ENCODE peak calls at places on chromosome 3, in six cellular contexts. W is A549, G is progenitor cell of endocrine pancreas, N is B cell, K is cardiac muscle cell, E is heart left ventricle. U is an unnamed sample.

GRCh38 chr3:188037116-188037718 is 116.7 kb upstream of the LPP start:
- DNase-seq in E (peak), W (peak), K (peak), N (no peak), G (no peak), U (no peak)

GRCh38 chr3:37700849-37701248 is 160.8 kb upstream of the CTDSPL start:
- DNase-seq in G (no peak), N (no peak), K (peak), W (no peak), E (no peak), U (no peak)

GRCh38 chr3:173397161-173398110 is at the start of gene NLGN1:
- DNase-seq in E (peak), W (no peak), K (peak), G (peak), N (peak), U (peak)

GRCh38 chr3:108182339-108182738 is 39.9 kb downstream of the IFT57 start:
- DNase-seq in E (no peak), G (no peak), W (no peak), K (no peak), N (no peak), U (no peak)

GRCh38 chr3:53320697-53321096 is 26.6 kb downstream of the DCP1A start:
- DNase-seq in K (no peak), N (no peak), W (no peak), G (no peak), E (peak), U (no peak)

GRCh38 chr3:37125195-37125594 is 49.2 kb downstream of the LRRFIP2 start:
- DNase-seq in N (no peak), E (no peak), K (no peak), G (no peak), W (no peak), U (no peak)

GRCh38 chr3:178001670-178002101 is 534.5 kb upstream of the KCNMB2 start:
- DNase-seq in N (no peak), G (no peak), W (no peak), K (no peak), E (no peak), U (no peak)

GRCh38 chr3:189099031-189099471 is 72.7 kb upstream of the TPRG1 start:
- DNase-seq in N (no peak), K (no peak), G (no peak), E (peak), W (no peak), U (no peak)

GRCh38 chr3:45043715-45044299 is 17.7 kb downstream of the CLEC3B start:
- DNase-seq in E (no peak), G (no peak), K (no peak), W (peak), N (no peak), U (no peak)

GRCh38 chr3:39405687-39406367 is 693 bp upstream of the RPSA start:
- DNase-seq in N (no peak), E (no peak), G (no peak), W (no peak), K (no peak), U (no peak)

GRCh38 chr3:160403028-160403545 is 3.6 kb downstream of the SMC4 start:
- DNase-seq in N (no peak), E (no peak), G (no peak), K (no peak), W (no peak), U (no peak)

GRCh38 chr3:50532062-50532705 is 28.8 kb upstream of the CACNA2D2 start:
- DNase-seq in K (no peak), N (no peak), W (no peak), E (no peak), G (no peak), U (no peak)

GRCh38 chr3:52084954-52085730 is 28.8 kb upstream of the DUSP7 start:
- DNase-seq in W (no peak), E (peak), K (no peak), N (no peak), G (no peak), U (no peak)

GRCh38 chr3:132083583-132084372 is 49.0 kb upstream of the CPNE4 start:
- DNase-seq in N (no peak), W (peak), E (no peak), K (no peak), G (no peak), U (no peak)

GRCh38 chr3:4755566-4755965 is 223.7 kb upstream of the BHLHE40 start:
- DNase-seq in N (no peak), K (no peak), W (no peak), G (no peak), E (no peak), U (no peak)

GRCh38 chr3:52873433-52874159 is 23.8 kb downstream of the STIMATE start:
- DNase-seq in K (no peak), E (no peak), N (no peak), G (no peak), W (peak), U (no peak)

GRCh38 chr3:62167566-62168262 is 205.6 kb downstream of the FEZF2 start:
- DNase-seq in W (no peak), K (no peak), N (no peak), G (no peak), E (peak), U (no peak)

GRCh38 chr3:172513488-172513887 is 9.7 kb downstream of the TNFSF10 start:
- DNase-seq in K (no peak), E (no peak), G (no peak), W (no peak), N (no peak), U (no peak)

GRCh38 chr3:73018790-73019441 is 22.3 kb downstream of the PPP4R2 start:
- DNase-seq in G (no peak), N (no peak), E (no peak), K (no peak), W (no peak), U (no peak)

GRCh38 chr3:78430741-78431140 is 1337.1 kb downstream of the ROBO1 start:
- DNase-seq in N (no peak), G (no peak), E (no peak), K (no peak), W (no peak), U (no peak)

GRCh38 chr3:140470962-140471361 is 206.9 kb upstream of the TRIM42 start:
- DNase-seq in E (no peak), K (no peak), N (no peak), G (no peak), W (no peak), U (no peak)

GRCh38 chr3:39208463-39209055 is 16.2 kb upstream of the XIRP1 start:
- DNase-seq in N (no peak), W (peak), E (peak), G (no peak), K (peak), U (no peak)

GRCh38 chr3:179299999-179300613 is 22.7 kb upstream of the ZNF639 start:
- DNase-seq in G (no peak), N (no peak), E (no peak), K (no peak), W (no peak), U (no peak)

GRCh38 chr3:62562017-62562416 is 188.7 kb upstream of the FEZF2 start:
- DNase-seq in N (no peak), E (no peak), K (no peak), G (no peak), W (no peak), U (no peak)

GRCh38 chr3:70716832-70717231 is 404.4 kb upstream of the MDFIC2 start:
- DNase-seq in K (no peak), G (no peak), N (no peak), E (peak), W (no peak), U (no peak)
- TF ChIP-seq CTCF in K (peak), G (no peak), N (no peak), E (peak), W (peak), U (no peak)

DNA sequence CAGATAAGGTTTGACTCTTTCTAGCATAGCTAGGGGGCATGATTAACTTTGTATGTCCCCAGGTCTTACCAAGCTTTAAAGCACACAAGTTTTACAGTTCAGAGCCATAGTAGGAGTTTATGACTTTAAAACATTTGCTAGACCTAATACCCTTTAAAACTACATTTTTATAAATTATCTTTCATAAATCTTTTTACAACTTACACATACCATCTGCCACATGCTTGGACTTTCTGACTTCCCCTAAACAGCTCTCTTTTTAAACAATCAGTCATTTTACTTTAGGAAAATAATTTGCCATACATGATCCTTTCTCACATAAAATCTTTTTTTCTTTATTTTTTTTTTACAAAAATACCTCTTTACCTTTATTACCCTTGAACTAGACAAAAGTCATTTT is 735.3 kb upstream of the CADM2 start:
- DNase-seq in K (no peak), N (no peak), E (no peak), G (no peak), W (no peak), U (no peak)
- TF ChIP-seq CTCF in K (no peak), N (no peak), E (no peak), G (no peak), W (no peak), U (no peak)

GRCh38 chr3:13553686-13554085 is 4.8 kb downstream of the FBLN2 start:
- DNase-seq in G (no peak), W (no peak), K (no peak), N (no peak), E (no peak), U (no peak)

GRCh38 chr3:13550257-13550693 is 1.4 kb downstream of the FBLN2 start:
- DNase-seq in N (peak), G (no peak), K (no peak), W (no peak), E (no peak), U (no peak)

GRCh38 chr3:13550791-13551360 is 2.0 kb downstream of the FBLN2 start:
- DNase-seq in E (no peak), N (no peak), W (no peak), K (no peak), G (no peak), U (no peak)

GRCh38 chr3:13555753-13556152 is 6.8 kb downstream of the FBLN2 start:
- DNase-seq in W (no peak), G (no peak), E (no peak), K (no peak), N (no peak), U (no peak)

DNA sequence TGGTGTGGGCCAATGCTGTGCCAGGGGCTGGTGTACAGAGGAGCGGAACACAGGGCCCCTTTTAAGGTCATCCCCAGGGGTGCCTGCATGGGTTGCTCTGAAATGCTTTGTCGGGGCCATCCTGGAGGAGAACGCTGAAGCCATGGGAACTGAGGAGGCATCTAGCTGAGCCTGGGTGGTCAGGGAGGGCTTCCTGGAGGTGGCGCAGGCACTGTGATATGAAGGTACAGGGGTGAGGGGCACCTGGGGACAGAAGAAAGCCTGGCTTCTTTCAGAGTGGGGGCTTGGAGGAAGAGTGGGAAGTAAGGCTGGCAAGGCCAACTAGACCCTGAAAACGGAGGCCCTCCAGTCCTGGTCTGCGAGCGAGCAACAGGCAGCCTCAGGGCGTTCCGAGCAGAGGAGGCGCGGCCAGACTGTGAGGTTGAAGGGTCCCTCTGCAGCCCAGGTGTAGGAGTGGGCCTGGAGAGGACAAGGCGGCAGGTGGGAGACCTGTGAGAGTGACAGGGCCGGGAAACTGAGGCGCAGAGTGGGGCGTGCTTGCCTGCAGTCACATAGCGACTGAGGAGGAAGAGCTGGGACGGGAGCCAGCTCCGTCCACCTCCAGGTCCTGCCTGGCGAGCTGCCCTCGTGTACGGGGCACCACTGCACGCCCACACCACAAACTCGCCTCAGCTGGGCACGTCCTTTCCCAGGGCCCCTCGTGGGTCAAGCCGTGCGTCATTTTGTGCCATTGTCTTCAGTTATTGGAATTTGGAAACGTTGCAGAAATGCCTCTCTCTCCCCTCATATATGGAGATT is 4.1 kb downstream of the FBLN2 start:
- DNase-seq in G (no peak), K (no peak), N (no peak), W (no peak), E (no peak), U (no peak)
- TF ChIP-seq CTCF in G (no peak), K (no peak), N (no peak), W (no peak), E (no peak), U (no peak)

GRCh38 chr3:32896143-32896542 is 55.3 kb upstream of the CCR4 start:
- DNase-seq in W (no peak), K (no peak), E (no peak), G (no peak), N (no peak), U (no peak)

GRCh38 chr3:32899265-32899664 is 52.2 kb upstream of the CCR4 start:
- DNase-seq in N (no peak), E (no peak), K (no peak), W (no peak), G (no peak), U (no peak)

GRCh38 chr3:32897202-32897601 is 54.2 kb upstream of the CCR4 start:
- DNase-seq in E (no peak), K (no peak), W (no peak), G (no peak), N (no peak), U (no peak)

GRCh38 chr3:32895701-32896100 is 55.7 kb upstream of the CCR4 start:
- DNase-seq in E (no peak), K (no peak), W (no peak), N (no peak), G (no peak), U (no peak)

DNA sequence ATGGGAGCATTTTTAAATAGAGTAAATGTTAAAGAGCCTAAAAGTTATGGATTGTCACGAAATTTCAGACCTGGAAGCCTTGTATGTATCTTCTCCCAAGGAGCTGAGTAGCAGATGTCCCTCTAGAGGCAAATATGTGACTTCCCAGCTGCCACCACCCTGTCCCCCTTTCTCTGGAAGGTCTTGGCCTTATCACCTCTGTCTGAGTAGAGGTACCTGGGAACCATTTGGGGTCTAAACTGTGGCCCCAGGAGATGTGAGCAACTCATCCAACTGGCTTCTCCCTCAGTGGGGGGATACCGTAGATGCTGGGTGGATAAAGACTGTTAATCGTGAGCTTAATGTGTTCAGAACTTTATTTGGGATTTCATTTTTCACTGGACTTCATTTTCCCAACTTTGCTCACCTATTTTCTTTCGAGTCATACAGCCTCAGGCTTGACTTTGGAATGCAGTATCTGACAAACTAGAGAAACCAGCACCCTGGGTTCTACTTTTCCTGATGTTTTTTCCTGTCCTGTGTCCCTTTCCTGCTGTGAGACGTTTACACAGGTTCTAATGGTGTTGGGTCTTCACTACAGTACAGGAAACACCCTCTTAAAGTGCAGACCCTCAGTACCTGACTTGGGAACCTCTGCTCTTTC is 53.3 kb upstream of the CCR4 start:
- DNase-seq in G (no peak), K (no peak), E (no peak), N (no peak), W (no peak), U (no peak)
- TF ChIP-seq CTCF in G (no peak), K (no peak), E (no peak), N (no peak), W (peak), U (no peak)

GRCh38 chr3:47370887-47371697 is 9.7 kb upstream of the PTPN23 start:
- DNase-seq in W (no peak), E (no peak), G (no peak), N (peak), K (peak), U (no peak)
- TF ChIP-seq CTCF in W (peak), E (peak), G (peak), N (peak), K (peak), U (peak)

DNA sequence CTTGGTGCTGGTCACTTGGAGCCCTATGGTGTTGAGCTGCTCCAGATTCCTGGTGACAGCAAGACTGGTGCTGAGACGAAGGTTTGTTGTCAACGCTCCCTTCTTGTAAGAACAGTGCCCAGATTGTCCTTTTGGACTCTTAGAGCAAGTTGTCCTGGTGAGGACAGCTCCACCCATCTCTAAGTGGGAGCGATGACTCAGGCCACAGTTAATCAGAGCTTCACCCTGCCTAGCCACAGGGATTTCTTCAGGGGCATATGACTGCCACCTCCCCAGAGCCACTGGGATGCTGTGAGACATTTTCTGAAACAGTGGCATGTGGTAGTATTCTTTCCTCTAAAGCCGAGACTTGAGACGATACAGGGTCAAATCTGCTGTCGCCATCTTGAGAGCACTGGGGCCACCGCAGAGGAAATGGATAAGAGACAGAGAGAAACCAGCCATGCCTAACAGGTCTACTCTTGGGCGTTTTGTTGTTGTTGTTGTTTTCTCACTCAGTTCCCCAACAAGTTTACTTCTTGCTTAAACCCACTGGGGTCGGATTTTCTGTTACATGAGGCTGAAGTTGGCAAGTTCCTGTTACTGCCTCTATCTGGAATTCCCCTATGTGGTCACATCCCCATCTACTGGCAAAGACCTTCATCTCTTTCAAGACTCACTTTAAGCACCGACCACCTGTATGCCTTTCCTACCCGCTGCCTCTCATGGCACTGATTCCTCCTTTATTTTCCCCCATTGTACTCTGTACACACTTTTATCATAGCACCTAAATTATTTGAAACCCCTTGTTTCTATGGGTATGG is 16.0 kb upstream of the PCOLCE2 start:
- DNase-seq in N (peak), E (no peak), W (peak), K (peak), G (no peak), U (no peak)
- TF ChIP-seq CTCF in N (no peak), E (no peak), W (peak), K (no peak), G (no peak), U (no peak)

DNA sequence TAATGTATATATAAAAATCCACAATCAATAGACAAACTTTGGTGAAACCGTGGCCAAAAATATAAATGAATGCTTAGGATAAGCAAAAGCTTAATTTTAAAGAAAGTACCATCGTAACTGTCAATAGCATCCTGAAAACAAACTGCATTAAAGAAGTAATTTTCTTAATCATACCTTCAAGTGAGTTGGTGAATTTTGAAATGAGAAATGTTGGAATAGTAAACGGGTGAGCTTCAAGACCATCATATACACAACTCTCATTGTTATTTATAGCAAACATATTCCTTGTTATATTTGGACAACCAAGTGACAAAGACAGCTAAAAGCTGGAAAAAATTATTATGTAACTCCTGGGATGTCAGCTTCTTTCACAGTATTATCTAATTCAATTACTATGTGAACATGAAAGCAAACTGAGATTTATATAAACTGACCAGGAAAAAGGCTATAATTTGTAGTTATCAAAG is 3.7 kb downstream of the DAZL start:
- DNase-seq in E (no peak), G (no peak), N (no peak), W (no peak), K (no peak), U (no peak)
- TF ChIP-seq CTCF in E (no peak), G (no peak), N (peak), W (no peak), K (no peak), U (peak)